ENCODE peak calls at places on chromosomes 4 and X, in ten cellular contexts. E is central memory CD4-positive, alpha-beta T cell; W is stimulated activated CD4-positive, alpha-beta T cell treated with anti-CD3 and anti-CD28 coated beads, Interleukin-12 subunit alpha, Interleukin-12 subunit beta, amount 100 ng/mL, for 24 hours; K is pulmonary artery endothelial cell; A is brain microvascular endothelial cell; R is sigmoid colon; T is H9; H is activated naive CD4-positive, alpha-beta T cell treated with anti-CD3 and anti-CD28 coated beads for 36 hours; Z is HT-29; C is fibroblast of mammary gland. J is an unnamed sample.

GRCh38 chr4:113469023-113469390 is 292.5 kb downstream of the CAMK2D start:
- DNase-seq in E (no peak), W (no peak), K (no peak), A (no peak), R (no peak), T (no peak), H (no peak), Z (no peak), C (peak), J (no peak)

GRCh38 chr4:21117771-21118170 is 417.5 kb downstream of the PACRGL start:
- DNase-seq in E (no peak), W (no peak), K (no peak), A (no peak), R (no peak), T (no peak), H (no peak), Z (no peak), C (no peak), J (no peak)

GRCh38 chrX:739611-740010 is 109.0 kb downstream of the SHOX start:
- DNase-seq in E (no peak), W (no peak), K (no peak), A (no peak), R (no peak), T (no peak), H (no peak), Z (no peak), C (no peak), J (no peak)

GRCh38 chrX:85963736-85964135 is 83.6 kb downstream of the CHM start:
- DNase-seq in E (no peak), W (no peak), K (no peak), A (peak), R (no peak), T (no peak), H (no peak), Z (no peak), C (peak), J (no peak)

GRCh38 chrX:16797358-16797757 is 11.1 kb downstream of the TXLNG start:
- DNase-seq in E (no peak), W (no peak), K (no peak), A (no peak), R (peak), T (no peak), H (no peak), Z (no peak), C (peak), J (no peak)

GRCh38 chrX:118508221-118508620 is 12.6 kb downstream of the DOCK11 start:
- DNase-seq in E (no peak), W (no peak), K (no peak), A (no peak), R (no peak), T (no peak), H (no peak), Z (no peak), C (no peak), J (no peak)

GRCh38 chrX:130726661-130727060 is 176.3 kb downstream of the ENOX2 start:
- DNase-seq in E (no peak), W (no peak), K (no peak), A (no peak), R (no peak), T (no peak), H (no peak), Z (no peak), C (peak), J (no peak)

GRCh38 chrX:6849711-6850415 is 297.6 kb upstream of the STS start:
- DNase-seq in E (no peak), W (no peak), K (no peak), A (peak), R (no peak), T (no peak), H (no peak), Z (no peak), C (no peak), J (no peak)

GRCh38 chr4:20682853-20683252 is 17.4 kb upstream of the PACRGL start:
- DNase-seq in E (no peak), W (no peak), K (no peak), A (no peak), R (no peak), T (no peak), H (no peak), Z (no peak), C (no peak), J (no peak)

GRCh38 chr4:102493794-102494193 is 7.4 kb upstream of the NFKB1 start:
- DNase-seq in E (no peak), W (no peak), K (no peak), A (no peak), R (no peak), T (no peak), H (no peak), Z (no peak), C (no peak), J (peak)

GRCh38 chr4:102342404-102343074 is 2.7 kb downstream of the SLC39A8 start:
- DNase-seq in E (no peak), W (no peak), K (no peak), A (no peak), R (no peak), T (no peak), H (no peak), Z (no peak), C (no peak), J (no peak)

GRCh38 chr4:121278811-121279368 is 101.9 kb downstream of the QRFPR start:
- DNase-seq in E (no peak), W (no peak), K (no peak), A (peak), R (no peak), T (no peak), H (peak), Z (no peak), C (no peak), J (no peak)

GRCh38 chr4:183905593-183906485 is 732 bp downstream of the STOX2 start:
- DNase-seq in E (no peak), W (no peak), K (no peak), A (peak), R (no peak), T (peak), H (peak), Z (no peak), C (peak), J (peak)

GRCh38 chr4:175411251-175411650 is 400.8 kb downstream of the GPM6A start:
- DNase-seq in E (no peak), W (no peak), K (no peak), A (no peak), R (no peak), T (no peak), H (no peak), Z (no peak), C (peak), J (no peak)

GRCh38 chr4:38132843-38133662 is 172.9 kb downstream of the PTTG2 start:
- DNase-seq in E (no peak), W (no peak), K (no peak), A (no peak), R (no peak), T (no peak), H (peak), Z (peak), C (no peak), J (no peak)

GRCh38 chr4:186534056-186534455 is 21.3 kb downstream of the MTNR1A start:
- DNase-seq in E (no peak), W (no peak), K (no peak), A (no peak), R (no peak), T (no peak), H (no peak), Z (no peak), C (no peak), J (no peak)

GRCh38 chr4:108636246-108636645 is 14.2 kb upstream of the OSTC start:
- DNase-seq in E (no peak), W (no peak), K (no peak), A (no peak), R (no peak), T (no peak), H (no peak), Z (no peak), C (peak), J (no peak)